ENCODE peak calls at places on chromosomes 12 and 14, in ten cellular contexts. X is GM04503; I is astrocyte of the spinal cord; M is endothelial cell; Q is activated naive CD4-positive, alpha-beta T cell; N is fibroblast of the conjunctiva; W is CD8-positive, alpha-beta T cell; P is posterior cingulate gyrus; O is EL; C is stomach. T is an unnamed sample.

GRCh38 chr12:45660330-45660729 is 69.2 kb upstream of the ARID2 start:
- DNase-seq in I (peak; percentile 76), X (no peak), O (peak; percentile 86), W (no peak), C (peak; percentile 26), P (no peak), N (peak; percentile 18), M (no peak), Q (no peak), T (no peak)

GRCh38 chr14:90604356-90604755 is 207.5 kb downstream of the CALM1 start:
- DNase-seq in M (no peak), W (no peak), N (no peak), I (no peak), P (no peak), Q (no peak), O (no peak), C (no peak), X (no peak), T (no peak)

GRCh38 chr12:76781321-76781720 is 17.4 kb downstream of the ZDHHC17 start:
- DNase-seq in I (no peak), M (no peak), Q (no peak), O (no peak), N (no peak), P (no peak), W (no peak), C (no peak), X (no peak), T (no peak)

GRCh38 chr12:46153267-46153872 is 115.5 kb downstream of the SLC38A1 start:
- DNase-seq in C (no peak), W (no peak), X (no peak), I (peak; percentile 42), P (no peak), M (no peak), O (peak; percentile 26), Q (no peak), N (peak; percentile 10), T (no peak)

GRCh38 chr12:10304161-10304574 is 3.5 kb upstream of the KLRD1 start:
- DNase-seq in X (peak; percentile 50), C (no peak), O (peak; percentile 78), P (no peak), N (no peak), W (no peak), I (peak; percentile 86), M (no peak), Q (no peak), T (no peak)

GRCh38 chr12:119486599-119487154 is 106.9 kb upstream of the TMEM233 start:
- DNase-seq in O (no peak), X (no peak), N (no peak), Q (no peak), P (no peak), I (no peak), C (no peak), W (no peak), M (no peak), T (no peak)

GRCh38 chr12:79983969-79984629 is 49.2 kb upstream of the PPP1R12A start:
- DNase-seq in Q (no peak), X (peak; percentile 32), O (peak; percentile 62), P (no peak), M (no peak), N (no peak), C (no peak), W (no peak), I (no peak), T (no peak)

GRCh38 chr14:104444159-104445030 is 135.2 kb upstream of the C14orf180 start:
- DNase-seq in N (no peak), X (no peak), W (peak; percentile 21), Q (no peak), I (no peak), C (peak; percentile 11), O (no peak), P (no peak), M (no peak), T (no peak)

GRCh38 chr12:64252708-64253107 is 30.6 kb upstream of the KICS2 start:
- DNase-seq in N (peak; percentile 87), W (no peak), I (no peak), M (no peak), X (peak; percentile 87), O (peak; percentile 13), P (no peak), C (no peak), Q (no peak), T (no peak)

GRCh38 chr14:61561657-61562276 is 133.5 kb upstream of the HIF1A start:
- DNase-seq in W (no peak), X (peak; percentile 99), M (peak; percentile 70), P (no peak), Q (no peak), O (peak; percentile 99), C (peak; percentile 84), N (peak; percentile 78), I (peak; percentile 97), T (no peak)

GRCh38 chr12:22635812-22636211 is 10.8 kb downstream of the ETNK1 start:
- DNase-seq in W (no peak), N (no peak), Q (no peak), P (no peak), M (no peak), X (no peak), C (no peak), O (no peak), I (no peak), T (no peak)

GRCh38 chr12:3418609-3419469 is 72.2 kb upstream of the PRMT8 start:
- DNase-seq in I (no peak), N (no peak), W (no peak), C (no peak), Q (no peak), M (no peak), X (no peak), O (no peak), P (no peak), T (no peak)

GRCh38 chr12:23719493-23719892 is 230.0 kb downstream of the SOX5 start:
- DNase-seq in C (no peak), I (no peak), P (no peak), Q (no peak), W (no peak), M (no peak), N (no peak), X (no peak), O (no peak), T (no peak)

GRCh38 chr14:30988509-30988908 is 36.9 kb upstream of the AP4S1 start:
- DNase-seq in W (no peak), C (no peak), O (peak; percentile 25), X (no peak), M (no peak), P (no peak), Q (no peak), I (peak; percentile 43), N (no peak), T (no peak)

GRCh38 chr12:26736563-26737486 is 96.2 kb downstream of the ITPR2 start:
- DNase-seq in I (peak; percentile 73), M (no peak), N (no peak), Q (no peak), X (no peak), W (no peak), P (no peak), O (peak; percentile 47), C (no peak), T (no peak)

GRCh38 chr14:80965041-80965440 is 9.6 kb downstream of the TSHR start:
- DNase-seq in X (no peak), O (peak; percentile 5), N (no peak), C (no peak), W (no peak), I (no peak), P (no peak), M (no peak), Q (no peak), T (no peak)

GRCh38 chr12:67025543-67026114 is 243.5 kb upstream of the CAND1 start:
- DNase-seq in P (no peak), M (peak; percentile 73), C (peak; percentile 35), X (no peak), N (no peak), O (peak; percentile 35), Q (peak; percentile 14), I (peak; percentile 34), W (peak; percentile 58), T (no peak)

GRCh38 chr12:121005346-121005815 is 10.9 kb downstream of the C12orf43 start:
- DNase-seq in C (peak; percentile 75), Q (peak; percentile 14), W (no peak), O (peak; percentile 53), X (no peak), P (peak; percentile 27), I (peak; percentile 38), N (peak; percentile 34), M (peak; percentile 78), T (no peak)

GRCh38 chr14:38003746-38004609 is 203.7 kb upstream of the SSTR1 start:
- DNase-seq in W (no peak), Q (no peak), I (no peak), C (no peak), O (no peak), P (no peak), N (no peak), M (no peak), X (no peak), T (no peak)

T was measured in activated B cell treated with CpG ODN at 0.5 μM for 24 hours.